ENCODE peak calls at places on chromosome 12, in five cellular contexts. W is HAP-1; M is spleen; F is CD4-positive, CD25-positive, alpha-beta regulatory T cell; B is sigmoid colon. A is an unnamed sample.
A peak's percentile ranks its signal among the peaks of the same experiment; 100 is the strongest.

GRCh38 chr12:90100619-90101018 is 392.0 kb upstream of the ATP2B1 start:
- DNase-seq in W (no peak), M (no peak), F (no peak), B (no peak), A (no peak)

GRCh38 chr12:6267007-6267721 is 43.3 kb upstream of the PLEKHG6 start:
- DNase-seq in W (no peak), M (peak; percentile 51), F (no peak), B (peak; percentile 45), A (no peak)

GRCh38 chr12:59389968-59390576 is 205.8 kb upstream of the SLC16A7 start:
- DNase-seq in W (no peak), M (no peak), F (no peak), B (no peak), A (no peak)

GRCh38 chr12:127025545-127025944 is 1241.4 kb upstream of the TMEM132C start:
- DNase-seq in W (no peak), M (no peak), F (no peak), B (no peak), A (no peak)

GRCh38 chr12:89306827-89307498 is 45.3 kb downstream of the DUSP6 start:
- DNase-seq in W (no peak), M (no peak), F (no peak), B (no peak), A (no peak)

GRCh38 chr12:119322324-119322723 is 12.2 kb upstream of the CCDC60 start:
- DNase-seq in W (no peak), M (no peak), F (no peak), B (peak; percentile 90), A (no peak)

GRCh38 chr12:47846294-47846996 is 26.7 kb upstream of the HDAC7 start:
- DNase-seq in W (no peak), M (peak; percentile 49), F (no peak), B (peak; percentile 58), A (no peak)

GRCh38 chr12:48980389-48980952 is 2.3 kb downstream of the WNT1 start:
- DNase-seq in W (no peak), M (no peak), F (peak; percentile 44), B (no peak), A (peak; percentile 23)

GRCh38 chr12:66051361-66051760 is 79.2 kb downstream of the LLPH start:
- DNase-seq in W (no peak), M (no peak), F (no peak), B (no peak), A (no peak)

GRCh38 chr12:25276199-25276937 is 25.6 kb upstream of the KRAS start:
- DNase-seq in W (peak; percentile 55), M (no peak), F (peak; percentile 10), B (peak; percentile 74), A (no peak)

GRCh38 chr12:106987846-106988245 is 900 bp upstream of the MTERF2 start:
- DNase-seq in W (no peak), M (no peak), F (no peak), B (no peak), A (no peak)

GRCh38 chr12:67068204-67068731 is 200.9 kb upstream of the CAND1 start:
- DNase-seq in W (peak; percentile 52), M (no peak), F (no peak), B (no peak), A (no peak)

GRCh38 chr12:8031872-8032241 is 659 bp upstream of the FOXJ2 start:
- DNase-seq in W (no peak), M (no peak), F (no peak), B (no peak), A (no peak)

GRCh38 chr12:126726481-126727217 is 1540.3 kb upstream of the TMEM132C start:
- DNase-seq in W (no peak), M (no peak), F (no peak), B (no peak), A (no peak)

GRCh38 chr12:120529641-120530314 is 820 bp upstream of the COQ5 start:
- DNase-seq in W (peak; percentile 59), M (no peak), F (peak; percentile 32), B (no peak), A (no peak)

GRCh38 chr12:123435636-123436016 is 858 bp downstream of the RILPL2 start:
- DNase-seq in W (no peak), M (no peak), F (no peak), B (no peak), A (no peak)

GRCh38 chr12:23259558-23259957 is 634.6 kb downstream of the ETNK1 start:
- DNase-seq in W (no peak), M (no peak), F (no peak), B (no peak), A (no peak)

GRCh38 chr12:132367401-132367851 is 38.0 kb upstream of the GALNT9 start:
- DNase-seq in W (no peak), M (peak; percentile 68), F (no peak), B (peak; percentile 66), A (no peak)

GRCh38 chr12:23221066-23221465 is 596.1 kb downstream of the ETNK1 start:
- DNase-seq in W (peak; percentile 46), M (no peak), F (no peak), B (no peak), A (no peak)

GRCh38 chr12:17759982-17760381 is 330.0 kb downstream of the RERGL start:
- DNase-seq in W (no peak), M (no peak), F (no peak), B (no peak), A (no peak)

GRCh38 chr12:106506691-106507090 is 76.1 kb upstream of the RFX4 start:
- DNase-seq in W (peak; percentile 59), M (no peak), F (no peak), B (no peak), A (no peak)

GRCh38 chr12:8461426-8461825 is 5.7 kb downstream of the CLEC6A start:
- DNase-seq in W (no peak), M (no peak), F (no peak), B (no peak), A (no peak)

GRCh38 chr12:105910030-105910429 is 228.7 kb downstream of the NUAK1 start:
- DNase-seq in W (no peak), M (no peak), F (no peak), B (no peak), A (no peak)

GRCh38 chr12:85755760-85756159 is 80.4 kb downstream of the RASSF9 start:
- DNase-seq in W (no peak), M (no peak), F (no peak), B (no peak), A (no peak)

GRCh38 chr12:5258498-5258897 is 173.4 kb upstream of the NTF3 start:
- DNase-seq in W (no peak), M (no peak), F (no peak), B (no peak), A (no peak)

GRCh38 chr12:108967869-108968540 is 52.9 kb downstream of the SVOP start:
- DNase-seq in W (no peak), M (no peak), F (peak; percentile 11), B (no peak), A (no peak)

GRCh38 chr12:39807043-39807442 is 187.4 kb upstream of the ABCD2 start:
- DNase-seq in W (peak; percentile 64), M (no peak), F (peak; percentile 3), B (no peak), A (no peak)

GRCh38 chr12:7345232-7345631 is 41.4 kb downstream of the ACSM4 start:
- DNase-seq in W (no peak), M (no peak), F (no peak), B (no peak), A (no peak)

GRCh38 chr12:108772247-108772646 is 40.9 kb upstream of the CORO1C start:
- DNase-seq in W (no peak), M (no peak), F (no peak), B (no peak), A (no peak)

GRCh38 chr12:18332173-18332572 is 70.9 kb downstream of the PIK3C2G start:
- DNase-seq in W (no peak), M (no peak), F (no peak), B (no peak), A (no peak)

GRCh38 chr12:58458093-58458492 is 462.2 kb downstream of the LRIG3 start:
- DNase-seq in W (no peak), M (no peak), F (no peak), B (no peak), A (no peak)

GRCh38 chr12:125208942-125209341 is 143.7 kb downstream of the AACS start:
- DNase-seq in W (no peak), M (no peak), F (no peak), B (no peak), A (no peak)

GRCh38 chr12:125210104-125210755 is 145.0 kb downstream of the AACS start:
- DNase-seq in W (no peak), M (no peak), F (no peak), B (no peak), A (no peak)

GRCh38 chr12:125203145-125203765 is 138.0 kb downstream of the AACS start:
- DNase-seq in W (no peak), M (no peak), F (no peak), B (no peak), A (no peak)

GRCh38 chr12:125202421-125202820 is 137.2 kb downstream of the AACS start:
- DNase-seq in W (no peak), M (no peak), F (no peak), B (no peak), A (no peak)

DNA sequence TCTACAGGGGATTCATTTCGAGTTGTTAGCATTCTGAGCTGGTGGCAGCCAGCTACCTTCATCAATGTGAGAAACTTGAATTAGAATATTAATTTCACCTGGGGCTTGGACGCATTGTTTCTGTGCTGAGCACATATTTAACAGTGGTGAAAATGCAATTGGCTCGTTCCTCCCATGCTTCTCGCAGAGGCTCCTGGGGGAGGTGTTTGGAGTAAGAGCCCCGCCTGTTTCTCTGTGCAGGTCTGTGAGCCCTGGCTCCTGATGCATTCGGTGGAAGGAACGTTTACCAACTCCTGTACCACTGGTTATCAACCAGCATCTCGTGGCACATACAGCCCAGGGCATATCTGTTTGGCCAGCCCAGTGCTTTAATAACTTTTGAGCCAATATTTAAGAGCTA is 141.5 kb downstream of the AACS start:
- DNase-seq in W (no peak), M (no peak), F (no peak), B (no peak), A (no peak)
- H3K27me3 ChIP-seq in W (peaks cover 2% of the 10 kb centered on the region), M (no peaks in the 10 kb centered on the region), F (no peaks in the 10 kb centered on the region), B (no peaks in the 10 kb centered on the region), A (peaks cover 4% of the 10 kb centered on the region)

GRCh38 chr12:3134526-3135135 is 57.5 kb downstream of the TSPAN9 start:
- DNase-seq in W (no peak), M (peak; percentile 52), F (no peak), B (no peak), A (no peak)
- H3K4me1 ChIP-seq in W (no peaks in the 10 kb centered on the region), M (peaks cover 26% of the 10 kb centered on the region), F (peaks cover 7% of the 10 kb centered on the region), B (peaks cover 34% of the 10 kb centered on the region), A (peaks cover 8% of the 10 kb centered on the region)

DNA sequence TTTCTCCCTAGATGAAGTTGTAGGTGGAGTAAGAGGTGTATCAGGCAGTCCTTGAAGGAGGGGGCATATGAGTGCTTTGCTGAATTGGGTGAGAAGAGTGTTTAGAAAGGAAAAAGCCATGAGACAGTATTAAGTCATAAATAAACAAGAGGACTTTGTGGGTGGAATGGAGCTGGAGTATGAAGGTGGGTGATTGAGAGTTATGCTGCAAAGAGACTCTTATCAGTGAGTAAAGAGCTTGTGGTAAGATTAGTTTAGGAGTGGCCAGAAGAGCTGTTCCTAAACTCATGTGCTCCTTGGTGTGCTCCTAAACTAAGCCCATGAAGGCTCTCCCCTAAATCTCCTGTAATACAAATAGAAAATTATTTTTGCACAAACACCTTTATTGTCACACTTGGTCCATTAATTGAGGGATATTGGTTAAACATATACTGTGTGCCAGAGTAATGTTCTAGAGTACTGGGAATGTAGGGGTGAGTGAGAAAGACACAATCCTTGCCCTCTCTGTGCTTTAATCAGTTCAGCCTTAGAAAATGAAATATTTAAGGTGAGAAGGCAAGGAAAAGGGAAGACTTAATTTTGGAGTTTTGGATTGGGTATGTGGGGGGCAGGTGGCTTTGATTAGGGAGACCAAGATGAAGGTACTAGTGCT is 9.8 kb downstream of the CHPT1 start:
- DNase-seq in W (no peak), M (no peak), F (no peak), B (no peak), A (no peak)
- H3K27me3 ChIP-seq in W (no peaks in the 10 kb centered on the region), M (no peaks in the 10 kb centered on the region), F (no peaks in the 10 kb centered on the region), B (no peaks in the 10 kb centered on the region), A (no peaks in the 10 kb centered on the region)

GRCh38 chr12:121652767-121653497 is 16.5 kb downstream of the MORN3 start:
- DNase-seq in W (no peak), M (no peak), F (no peak), B (no peak), A (no peak)
- H3K4me1 ChIP-seq in W (peaks cover 8% of the 10 kb centered on the region), M (peaks cover 7% of the 10 kb centered on the region), F (peaks cover 18% of the 10 kb centered on the region), B (no peaks in the 10 kb centered on the region), A (peaks cover 12% of the 10 kb centered on the region)

A was measured in effector memory CD4-positive, alpha-beta T cell.